ENCODE peak calls at places on chromosome 17, in four cellular contexts. D is H1, Q is H9, U is mesendoderm. K is an unnamed sample.

GRCh38 chr17:65638221-65638940 is 76.9 kb upstream of the AXIN2 start:
- DNase-seq in Q (no peak), D (no peak), U (peak; percentile 14), K (peak; percentile 68)

GRCh38 chr17:1182831-1183578 is 3.2 kb upstream of the ABR start:
- DNase-seq in U (no peak), Q (no peak), D (no peak), K (no peak)

GRCh38 chr17:2844386-2844785 is 48.1 kb downstream of the RAP1GAP2 start:
- DNase-seq in Q (peak; percentile 61), D (no peak), U (peak; percentile 72), K (peak; percentile 59)

GRCh38 chr17:42577140-42577531 is 393 bp downstream of the PSMC3IP start:
- DNase-seq in D (no peak), Q (no peak), U (no peak), K (peak; percentile 55)

GRCh38 chr17:47203984-47204721 is 5.0 kb upstream of the MYL4 start:
- DNase-seq in U (no peak), D (no peak), Q (no peak), K (peak; percentile 16)

GRCh38 chr17:66398617-66399016 is 96.2 kb downstream of the PRKCA start:
- DNase-seq in D (no peak), Q (no peak), U (no peak), K (no peak)

GRCh38 chr17:35705230-35705629 is 26.2 kb upstream of the RASL10B start:
- DNase-seq in Q (no peak), D (no peak), U (no peak), K (no peak)

GRCh38 chr17:44846206-44846605 is 1.5 kb upstream of the HIGD1B start:
- DNase-seq in D (no peak), U (no peak), Q (no peak), K (no peak)

GRCh38 chr17:68451650-68452354 is 5.5 kb downstream of the WIPI1 start:
- DNase-seq in U (no peak), D (no peak), Q (no peak), K (no peak)

GRCh38 chr17:78879679-78880186 is 23.3 kb downstream of the CEP295NL start:
- DNase-seq in Q (no peak), D (no peak), U (no peak), K (peak; percentile 89)

DNA sequence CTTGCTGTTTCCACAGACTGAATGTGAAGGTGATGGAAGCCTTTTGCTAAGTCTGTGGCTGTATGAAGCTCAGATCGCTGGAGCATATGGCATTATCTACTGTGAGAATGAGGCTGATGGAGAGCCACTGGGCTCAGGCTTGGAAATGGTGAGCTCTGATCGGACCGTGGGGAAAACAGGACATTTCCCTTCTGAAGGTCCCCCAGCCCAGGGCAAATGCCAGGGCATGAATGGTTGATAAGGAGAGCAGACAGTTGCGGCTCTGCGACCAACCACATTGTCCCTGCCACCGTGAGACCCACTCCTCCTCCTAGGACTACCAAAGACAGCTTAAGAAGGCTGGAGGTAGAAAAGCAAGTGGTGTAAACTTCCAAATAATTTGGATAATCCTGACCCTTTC is 4.7 kb upstream of the CUEDC1 start:
- DNase-seq in U (no peak), D (no peak), Q (no peak), K (no peak)
- H3K18ac ChIP-seq in U (no peak overlapping the region), D (no peak overlapping the region), Q (no peak overlapping the region), K (no peak overlapping the region)

DNA sequence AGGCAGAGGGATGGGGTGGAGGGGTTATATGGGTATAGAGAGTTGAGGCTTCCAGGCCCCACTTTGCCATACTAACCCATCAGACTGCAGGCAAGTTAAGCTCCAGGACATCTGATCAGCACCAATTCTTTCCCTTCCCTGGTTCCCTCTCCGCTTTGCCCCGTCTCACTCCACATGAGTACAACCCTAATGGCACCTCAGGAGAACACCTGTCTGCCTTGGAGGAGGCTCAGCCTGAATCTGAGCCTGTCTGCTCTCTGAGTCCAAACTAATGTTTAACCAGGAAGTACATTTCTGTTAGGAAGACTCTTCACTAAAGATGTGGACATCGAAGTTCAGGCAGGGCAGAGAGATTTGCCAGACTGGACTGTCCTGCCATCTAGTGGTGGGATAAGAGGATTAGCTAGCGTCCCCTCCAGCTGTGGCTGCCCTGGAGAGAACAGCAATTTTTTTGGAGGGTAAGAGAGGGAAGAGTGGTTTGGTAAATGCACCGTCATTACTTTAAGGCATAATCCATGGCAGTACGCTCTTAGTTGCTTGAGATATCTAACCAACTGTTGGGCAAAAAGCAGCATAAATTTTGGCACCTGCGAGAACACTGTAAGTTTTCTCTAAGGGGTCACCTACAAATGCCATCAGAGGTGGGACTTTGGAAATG is 29.2 kb upstream of the LRRC75A start:
- DNase-seq in U (peak; percentile 86), D (peak; percentile 39), Q (peak; percentile 86), K (peak; percentile 89)
- H3K18ac ChIP-seq in U (no peak overlapping the region), D (no peak overlapping the region), Q (no peak overlapping the region), K (peak overlapping the region; percentile 89)

GRCh38 chr17:155576-155975 is 18.2 kb downstream of the SCGB1C2 start:
- DNase-seq in D (no peak), U (no peak), Q (no peak), K (no peak)

GRCh38 chr17:151004-151403 is 13.6 kb downstream of the SCGB1C2 start:
- DNase-seq in U (no peak), Q (no peak), D (no peak), K (no peak)

GRCh38 chr17:153851-154250 is 16.5 kb downstream of the SCGB1C2 start:
- DNase-seq in U (no peak), D (no peak), Q (no peak), K (no peak)

GRCh38 chr17:151886-152859 is 14.8 kb downstream of the SCGB1C2 start:
- DNase-seq in D (no peak), Q (no peak), U (no peak), K (peak; percentile 15)

DNA sequence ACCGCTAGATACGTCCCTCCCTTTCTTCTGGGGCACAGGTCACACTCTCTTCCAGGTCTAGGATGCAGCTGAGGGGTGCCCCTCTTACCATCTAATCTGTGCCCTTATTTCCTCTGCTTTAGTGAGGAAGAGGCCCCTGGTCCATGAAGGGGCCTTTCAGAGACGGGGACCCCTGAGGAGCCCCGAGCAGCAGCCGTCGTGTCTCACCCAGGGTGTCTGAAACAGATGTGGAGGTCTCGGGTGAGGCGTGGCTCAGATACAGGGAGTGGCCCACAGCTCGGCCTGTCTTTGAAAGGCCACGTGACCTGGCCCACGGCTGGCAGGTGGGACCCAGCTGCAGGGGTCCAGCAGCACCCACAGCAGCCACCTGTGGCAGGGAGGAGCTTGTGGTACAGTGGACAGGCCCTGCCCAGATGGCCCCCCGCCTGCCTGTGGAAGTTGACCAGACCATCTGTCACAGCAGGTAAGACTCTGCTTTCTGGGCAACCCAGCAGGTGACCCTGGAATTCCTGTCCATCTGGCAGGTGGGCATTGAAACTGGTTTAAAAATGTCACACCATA is 15.6 kb downstream of the SCGB1C2 start:
- DNase-seq in Q (no peak), U (no peak), D (no peak), K (no peak)
- H3K18ac ChIP-seq in Q (no peak overlapping the region), U (no peak overlapping the region), D (no peak overlapping the region), K (no peak overlapping the region)

DNA sequence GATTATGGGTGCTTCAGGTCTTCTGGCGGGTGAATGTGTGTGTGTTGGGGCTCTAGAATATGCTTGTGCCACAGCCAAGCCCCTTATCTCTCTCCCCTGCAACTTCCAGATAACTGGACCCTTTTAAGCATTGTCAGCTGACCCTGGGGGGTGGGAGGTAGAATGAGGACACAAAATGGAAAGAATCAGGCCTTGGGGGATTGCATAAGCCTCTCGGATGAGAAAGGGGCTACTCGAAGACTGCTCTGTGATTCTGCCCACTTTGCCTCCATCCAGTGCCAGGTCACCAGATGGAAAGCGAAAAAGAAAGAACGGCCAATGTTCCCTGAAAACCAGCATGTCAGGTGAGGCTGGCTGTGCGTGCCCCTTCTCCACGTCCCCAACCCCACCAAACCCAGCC is 13.8 kb downstream of the THRA start:
- DNase-seq in D (no peak), U (no peak), Q (no peak), K (no peak)
- H3K18ac ChIP-seq in D (no peak overlapping the region), U (no peak overlapping the region), Q (no peak overlapping the region), K (no peak overlapping the region)